ENCODE peak calls at places on chromosomes 5 and 9, in seven cellular contexts. K is SW 1271; Y is NCI-H748 treated with DMSO at 0.1 percent for 48 hours; H is renal cortical epithelial cell; V is H54; O is effector memory CD8-positive, alpha-beta T cell; J is RWPE1. W is an unnamed sample.

GRCh38 chr5:13866792-13867191 is 77.7 kb downstream of the DNAH5 start:
- DNase-seq in O (no peak), Y (no peak), K (no peak), V (peak; percentile 17), H (peak; percentile 42), J (peak; percentile 39), W (no peak)

GRCh38 chr5:9350301-9350797 is 195.5 kb downstream of the SEMA5A start:
- DNase-seq in K (no peak), H (peak; percentile 70), Y (no peak), V (no peak), O (no peak), J (no peak), W (no peak)

GRCh38 chr9:97910273-97910844 is 11.9 kb downstream of the TRMO start:
- DNase-seq in O (no peak), H (no peak), Y (no peak), K (no peak), V (no peak), J (peak; percentile 85), W (no peak)

GRCh38 chr5:115542651-115543364 is 1.8 kb downstream of the FEM1C start:
- DNase-seq in V (no peak), O (no peak), J (no peak), Y (no peak), H (no peak), K (no peak), W (no peak)

GRCh38 chr9:13568851-13569618 is 289.5 kb upstream of the MPDZ start:
- DNase-seq in K (no peak), O (no peak), V (no peak), H (peak; percentile 13), Y (peak; percentile 86), J (no peak), W (no peak)

GRCh38 chr5:154858972-154859950 is 834 bp downstream of the CNOT8 start:
- DNase-seq in J (no peak), O (no peak), Y (no peak), K (no peak), H (no peak), V (no peak), W (no peak)

GRCh38 chr5:14357861-14358260 is 214.7 kb downstream of the TRIO start:
- DNase-seq in K (no peak), Y (no peak), V (no peak), J (no peak), O (no peak), H (no peak), W (no peak)

GRCh38 chr9:98356953-98357352 is 101.5 kb upstream of the TBC1D2 start:
- DNase-seq in K (no peak), V (no peak), O (no peak), H (no peak), Y (no peak), J (no peak), W (no peak)

GRCh38 chr9:21294325-21294724 is 10.8 kb downstream of the IFNA5 start:
- DNase-seq in V (peak; percentile 26), Y (no peak), O (no peak), K (no peak), H (peak; percentile 95), J (peak; percentile 69), W (no peak)

GRCh38 chr9:37994639-37995347 is 74.2 kb downstream of the SHB start:
- DNase-seq in Y (peak; percentile 4), V (no peak), J (peak; percentile 70), H (no peak), K (no peak), O (no peak), W (no peak)

GRCh38 chr5:167061695-167062094 is 1229.8 kb upstream of the WWC1 start:
- DNase-seq in J (no peak), O (no peak), V (no peak), H (no peak), Y (peak; percentile 36), K (no peak), W (no peak)

GRCh38 chr9:111897831-111898144 is 1.2 kb downstream of the UGCG start:
- DNase-seq in V (no peak), Y (no peak), H (no peak), J (no peak), K (no peak), O (no peak), W (no peak)

W was measured in NK-92 treated with Interleukin-12 subunit alpha and Interleukin-12 subunit beta, amount 100 ng/mL, for 24 hours.